ENCODE peak calls at places on chromosomes 16 and 17, in seven cellular contexts. One of them, this sample, is unnamed.

GRCh38 chr17:65627892-65628622 is 66.6 kb upstream of the AXIN2 start:
- DNase-seq in SK-N-SH: no peak
- DNase-seq in A549: peak; percentile 88
- DNase-seq in HL-60: no peak
- DNase-seq in GM23338: no peak
- DNase-seq in K562: no peak
- DNase-seq in HCT116: no peak
- DNase-seq in this sample: peak; percentile 27

GRCh38 chr16:2147981-2148671 is at the start of gene RAB26:
- DNase-seq in GM23338: peak; percentile 91
- DNase-seq in HCT116: no peak
- DNase-seq in K562: peak; percentile 81
- DNase-seq in HL-60: peak; percentile 42
- DNase-seq in SK-N-SH: peak; percentile 91
- DNase-seq in A549: peak; percentile 84
- DNase-seq in this sample: no peak

GRCh38 chr17:43932357-43932756 is 9.9 kb downstream of the PPY start:
- DNase-seq in HCT116: no peak
- DNase-seq in SK-N-SH: no peak
- DNase-seq in K562: no peak
- DNase-seq in HL-60: no peak
- DNase-seq in A549: no peak
- DNase-seq in GM23338: no peak
- DNase-seq in this sample: no peak

GRCh38 chr17:9916108-9916507 is 11.0 kb upstream of the RCVRN start:
- DNase-seq in SK-N-SH: no peak
- DNase-seq in HL-60: no peak
- DNase-seq in K562: no peak
- DNase-seq in GM23338: no peak
- DNase-seq in HCT116: no peak
- DNase-seq in A549: no peak
- DNase-seq in this sample: no peak

GRCh38 chr16:11604783-11605563 is 18.3 kb upstream of the LITAF start:
- DNase-seq in K562: no peak
- DNase-seq in SK-N-SH: no peak
- DNase-seq in HL-60: no peak
- DNase-seq in A549: no peak
- DNase-seq in HCT116: no peak
- DNase-seq in GM23338: no peak
- DNase-seq in this sample: no peak

GRCh38 chr16:8511464-8511863 is 78.8 kb downstream of the TMEM114 start:
- DNase-seq in HL-60: no peak
- DNase-seq in A549: peak; percentile 23
- DNase-seq in SK-N-SH: no peak
- DNase-seq in GM23338: no peak
- DNase-seq in HCT116: peak; percentile 1
- DNase-seq in K562: peak; percentile 5
- DNase-seq in this sample: no peak

GRCh38 chr16:19410435-19411153 is 7.1 kb upstream of the TMC5 start:
- DNase-seq in HCT116: no peak
- DNase-seq in GM23338: peak; percentile 88
- DNase-seq in A549: peak; percentile 70
- DNase-seq in SK-N-SH: peak; percentile 76
- DNase-seq in HL-60: no peak
- DNase-seq in K562: no peak
- DNase-seq in this sample: no peak

GRCh38 chr17:72423718-72424117 is 302.9 kb downstream of the SOX9 start:
- DNase-seq in A549: no peak
- DNase-seq in K562: no peak
- DNase-seq in HL-60: no peak
- DNase-seq in GM23338: no peak
- DNase-seq in SK-N-SH: no peak
- DNase-seq in HCT116: no peak
- DNase-seq in this sample: no peak

GRCh38 chr16:56623637-56624036 is 1.9 kb upstream of the MT1E start:
- DNase-seq in K562: no peak
- DNase-seq in HCT116: no peak
- DNase-seq in GM23338: no peak
- DNase-seq in SK-N-SH: no peak
- DNase-seq in HL-60: no peak
- DNase-seq in A549: no peak
- DNase-seq in this sample: no peak

GRCh38 chr16:2769675-2770056 is 7.4 kb downstream of the ELOB start:
- DNase-seq in GM23338: no peak
- DNase-seq in HCT116: no peak
- DNase-seq in HL-60: no peak
- DNase-seq in SK-N-SH: no peak
- DNase-seq in A549: peak; percentile 41
- DNase-seq in K562: no peak
- DNase-seq in this sample: no peak

GRCh38 chr16:3730161-3731125 is 13.1 kb upstream of the TRAP1 start:
- DNase-seq in A549: no peak
- DNase-seq in SK-N-SH: no peak
- DNase-seq in K562: no peak
- DNase-seq in GM23338: no peak
- DNase-seq in HL-60: no peak
- DNase-seq in HCT116: no peak
- DNase-seq in this sample: no peak

GRCh38 chr16:14146445-14146844 is 75.3 kb downstream of the MRTFB start:
- DNase-seq in GM23338: no peak
- DNase-seq in K562: no peak
- DNase-seq in A549: no peak
- DNase-seq in SK-N-SH: no peak
- DNase-seq in HL-60: no peak
- DNase-seq in HCT116: no peak
- DNase-seq in this sample: no peak

GRCh38 chr17:57694051-57694450 is 51.0 kb downstream of the CCDC182 start:
- DNase-seq in SK-N-SH: no peak
- DNase-seq in K562: no peak
- DNase-seq in A549: no peak
- DNase-seq in HL-60: no peak
- DNase-seq in HCT116: no peak
- DNase-seq in GM23338: no peak
- DNase-seq in this sample: no peak

DNA sequence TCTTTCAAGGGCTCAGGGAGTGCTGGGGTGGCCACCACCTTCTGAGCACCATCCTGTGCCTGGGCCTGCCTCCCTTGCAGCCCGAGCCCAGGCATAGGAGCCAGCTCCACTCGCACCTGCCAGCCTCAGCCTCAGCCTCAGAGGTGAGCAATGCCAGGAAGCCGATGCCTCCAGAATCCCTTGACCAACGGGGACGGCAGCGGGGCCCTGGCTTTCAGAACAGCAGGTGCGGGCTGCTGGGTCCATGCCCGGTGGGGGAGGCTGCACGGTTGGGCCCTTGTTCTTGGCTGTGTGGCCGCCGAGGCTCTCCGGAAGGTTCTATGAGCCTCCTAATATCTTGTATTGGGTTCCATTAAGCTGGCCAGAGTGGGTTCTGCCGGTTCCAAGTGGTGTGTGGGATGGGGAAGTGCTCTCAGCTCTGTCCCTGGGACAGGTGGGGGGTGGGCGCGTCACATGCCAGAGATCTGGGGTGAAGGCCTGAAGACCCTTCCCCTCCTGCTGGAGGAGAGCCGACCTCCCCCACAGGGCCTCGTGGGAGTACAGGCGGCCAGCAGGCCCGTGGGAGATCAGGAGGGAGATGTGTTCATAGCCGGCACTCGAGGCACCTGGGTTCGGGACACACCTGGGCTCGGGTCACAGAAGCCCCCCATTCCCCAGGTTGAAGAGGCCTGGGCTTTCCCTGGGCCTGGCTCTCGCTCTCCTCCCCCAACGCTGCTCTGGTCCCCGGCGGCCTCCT is 27.0 kb downstream of the NPTX1 start:
- DNase-seq in HL-60: no peak
- DNase-seq in HCT116: no peak
- DNase-seq in A549: no peak
- DNase-seq in K562: no peak
- DNase-seq in GM23338: no peak
- DNase-seq in SK-N-SH: no peak
- DNase-seq in this sample: no peak
- H3K4me3 ChIP-seq in HL-60: no peak overlapping the region
- H3K4me3 ChIP-seq in HCT116: no peak overlapping the region
- H3K4me3 ChIP-seq in A549: no peak overlapping the region
- H3K4me3 ChIP-seq in K562: no peak overlapping the region
- H3K4me3 ChIP-seq in GM23338: no peak overlapping the region
- H3K4me3 ChIP-seq in SK-N-SH: no peak overlapping the region
- H3K4me3 ChIP-seq in this sample: no peak overlapping the region

DNA sequence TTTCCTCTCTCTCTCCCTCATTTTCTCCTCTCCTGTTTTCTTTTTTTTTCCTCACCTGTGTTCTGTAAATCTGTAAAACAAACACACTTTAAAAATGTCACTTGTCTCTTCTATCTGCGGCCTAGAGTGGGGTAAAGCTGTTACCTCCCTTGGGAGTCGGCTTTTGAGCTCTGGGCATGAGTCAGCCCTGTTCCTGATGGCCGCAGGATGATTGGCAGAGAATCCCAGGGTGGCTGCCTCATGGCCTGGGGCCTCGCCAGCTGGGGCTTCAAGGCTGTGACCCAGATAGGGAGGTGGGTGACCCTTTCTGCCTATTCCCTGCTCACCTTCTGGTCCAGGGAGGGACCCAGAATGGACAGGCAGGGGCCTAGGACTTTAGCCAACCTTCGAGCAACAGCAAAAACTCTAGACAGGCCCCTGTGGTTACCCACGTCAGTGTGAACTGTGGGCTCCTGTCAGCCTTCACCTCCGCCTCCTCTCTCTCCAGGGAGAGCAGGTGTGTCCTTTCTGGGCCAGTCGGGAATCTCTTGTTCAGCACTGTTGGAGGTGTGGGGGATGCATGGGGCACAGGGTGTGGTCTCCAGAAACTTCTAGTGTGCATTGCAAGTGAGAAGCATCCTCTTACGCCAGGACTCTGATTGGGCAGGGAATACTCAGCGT is 87.4 kb downstream of the RAP1GAP2 start:
- DNase-seq in K562: no peak
- DNase-seq in A549: peak; percentile 71
- DNase-seq in HL-60: no peak
- DNase-seq in GM23338: no peak
- DNase-seq in SK-N-SH: peak; percentile 56
- DNase-seq in HCT116: no peak
- DNase-seq in this sample: no peak
- TF ChIP-seq REST in K562: no peak
- TF ChIP-seq REST in A549: no peak
- TF ChIP-seq REST in HL-60: no peak
- TF ChIP-seq REST in GM23338: no peak
- TF ChIP-seq REST in SK-N-SH: no peak
- TF ChIP-seq REST in HCT116: no peak
- TF ChIP-seq REST in this sample: no peak

GRCh38 chr16:84369105-84369504 is 767 bp downstream of the ATP2C2 start:
- DNase-seq in GM23338: peak; percentile 43
- DNase-seq in SK-N-SH: no peak
- DNase-seq in A549: no peak
- DNase-seq in HL-60: no peak
- DNase-seq in K562: no peak
- DNase-seq in HCT116: no peak
- DNase-seq in this sample: no peak
- H3K4me3 ChIP-seq in GM23338: peak overlapping the region; percentile 80
- H3K4me3 ChIP-seq in SK-N-SH: no peak overlapping the region
- H3K4me3 ChIP-seq in A549: no peak overlapping the region
- H3K4me3 ChIP-seq in HL-60: no peak overlapping the region
- H3K4me3 ChIP-seq in K562: no peak overlapping the region
- H3K4me3 ChIP-seq in HCT116: peak overlapping the region; percentile 75
- H3K4me3 ChIP-seq in this sample: no peak overlapping the region

GRCh38 chr17:77693776-77694175 is 264.7 kb upstream of the TNRC6C start:
- DNase-seq in SK-N-SH: no peak
- DNase-seq in A549: no peak
- DNase-seq in GM23338: no peak
- DNase-seq in HCT116: no peak
- DNase-seq in HL-60: no peak
- DNase-seq in K562: no peak
- DNase-seq in this sample: no peak

GRCh38 chr17:77693301-77693700 is 265.2 kb upstream of the TNRC6C start:
- DNase-seq in HCT116: no peak
- DNase-seq in A549: no peak
- DNase-seq in SK-N-SH: no peak
- DNase-seq in GM23338: no peak
- DNase-seq in HL-60: no peak
- DNase-seq in K562: no peak
- DNase-seq in this sample: no peak

GRCh38 chr17:77694391-77695363 is 263.8 kb upstream of the TNRC6C start:
- DNase-seq in GM23338: no peak
- DNase-seq in K562: no peak
- DNase-seq in HL-60: no peak
- DNase-seq in A549: no peak
- DNase-seq in SK-N-SH: no peak
- DNase-seq in HCT116: no peak
- DNase-seq in this sample: no peak

GRCh38 chr17:77691216-77692085 is 267.1 kb upstream of the TNRC6C start:
- DNase-seq in A549: no peak
- DNase-seq in GM23338: no peak
- DNase-seq in SK-N-SH: peak; percentile 69
- DNase-seq in HL-60: no peak
- DNase-seq in K562: no peak
- DNase-seq in HCT116: no peak
- DNase-seq in this sample: no peak

GRCh38 chr17:77692571-77693161 is 265.8 kb upstream of the TNRC6C start:
- DNase-seq in HL-60: no peak
- DNase-seq in K562: no peak
- DNase-seq in GM23338: no peak
- DNase-seq in SK-N-SH: no peak
- DNase-seq in A549: no peak
- DNase-seq in HCT116: no peak
- DNase-seq in this sample: no peak
- TF ChIP-seq REST in HL-60: no peak
- TF ChIP-seq REST in K562: no peak
- TF ChIP-seq REST in GM23338: no peak
- TF ChIP-seq REST in SK-N-SH: no peak
- TF ChIP-seq REST in A549: no peak
- TF ChIP-seq REST in HCT116: no peak
- TF ChIP-seq REST in this sample: no peak

GRCh38 chr17:82603981-82604448 is 44.2 kb downstream of the WDR45B start:
- DNase-seq in K562: peak; percentile 33
- DNase-seq in HCT116: no peak
- DNase-seq in HL-60: peak; percentile 97
- DNase-seq in A549: no peak
- DNase-seq in SK-N-SH: peak; percentile 37
- DNase-seq in GM23338: no peak
- DNase-seq in this sample: no peak
- H3K4me3 ChIP-seq in K562: no peak overlapping the region
- H3K4me3 ChIP-seq in HCT116: no peak overlapping the region
- H3K4me3 ChIP-seq in HL-60: no peak overlapping the region
- H3K4me3 ChIP-seq in A549: no peak overlapping the region
- H3K4me3 ChIP-seq in SK-N-SH: no peak overlapping the region
- H3K4me3 ChIP-seq in GM23338: no peak overlapping the region
- H3K4me3 ChIP-seq in this sample: no peak overlapping the region